ENCODE peak calls at places on chromosomes 3 and 15, in seven cellular contexts. P is C1 segment of cervical spinal cord; W is progenitor cell of endocrine pancreas; F is activated CD4-positive, CD25-positive, alpha-beta regulatory T cell; D is left cardiac atrium; G is AG10803; O is HEK293T. N is an unnamed sample.

GRCh38 chr15:78105541-78106241 is 13.3 kb downstream of the SH2D7 start:
- DNase-seq in P (no peak), W (no peak), F (no peak), D (peak), G (peak), O (no peak), N (no peak)

GRCh38 chr3:195133462-195133861 is 137.5 kb downstream of the XXYLT1 start:
- DNase-seq in P (no peak), W (no peak), F (no peak), D (peak), G (peak), O (no peak), N (no peak)

GRCh38 chr15:29473621-29474105 is 204.0 kb upstream of the NSMCE3 start:
- DNase-seq in P (no peak), W (no peak), F (no peak), D (no peak), G (no peak), O (no peak), N (no peak)

GRCh38 chr3:135392151-135392550 is 573.4 kb upstream of the PPP2R3A start:
- DNase-seq in P (no peak), W (no peak), F (no peak), D (no peak), G (no peak), O (no peak), N (no peak)

GRCh38 chr3:140056047-140056446 is 121.1 kb downstream of the CLSTN2 start:
- DNase-seq in P (no peak), W (no peak), F (no peak), D (no peak), G (no peak), O (no peak), N (no peak)

GRCh38 chr3:182837855-182838454 is 44.7 kb downstream of the ATP11B start:
- DNase-seq in P (no peak), W (no peak), F (no peak), D (no peak), G (peak), O (no peak), N (no peak)

GRCh38 chr15:100686021-100686724 is 83.8 kb downstream of the ASB7 start:
- DNase-seq in P (no peak), W (no peak), F (no peak), D (peak), G (peak), O (no peak), N (no peak)

GRCh38 chr3:2446146-2446545 is 347.5 kb downstream of the CNTN4 start:
- DNase-seq in P (peak), W (no peak), F (no peak), D (no peak), G (no peak), O (no peak), N (no peak)

GRCh38 chr15:74725845-74726773 is 781 bp upstream of the CYP1A1 start:
- DNase-seq in P (peak), W (peak), F (peak), D (peak), G (peak), O (peak), N (peak)

GRCh38 chr15:38088971-38089370 is 154.5 kb downstream of the TMCO5A start:
- DNase-seq in P (no peak), W (no peak), F (no peak), D (no peak), G (peak), O (no peak), N (no peak)

GRCh38 chr15:63473999-63474809 is 30.2 kb upstream of the USP3 start:
- DNase-seq in P (no peak), W (no peak), F (no peak), D (no peak), G (peak), O (no peak), N (no peak)

GRCh38 chr3:72081456-72081855 is 296.5 kb upstream of the PROK2 start:
- DNase-seq in P (no peak), W (no peak), F (no peak), D (no peak), G (no peak), O (no peak), N (no peak)

GRCh38 chr3:183224581-183224980 is 28.5 kb upstream of the B3GNT5 start:
- DNase-seq in P (no peak), W (no peak), F (no peak), D (no peak), G (no peak), O (no peak), N (no peak)

GRCh38 chr3:131033480-131034080 is 6.9 kb downstream of the NEK11 start:
- DNase-seq in P (no peak), W (no peak), F (no peak), D (no peak), G (peak), O (peak), N (no peak)

GRCh38 chr15:88878720-88879184 is 16.6 kb downstream of the HAPLN3 start:
- DNase-seq in P (no peak), W (peak), F (no peak), D (no peak), G (peak), O (peak), N (peak)

GRCh38 chr15:69893863-69894262 is 203.9 kb downstream of the TLE3 start:
- DNase-seq in P (peak), W (no peak), F (no peak), D (peak), G (peak), O (peak), N (no peak)

GRCh38 chr15:82298520-82298919 is 35.9 kb downstream of the SAXO2 start:
- DNase-seq in P (no peak), W (no peak), F (no peak), D (no peak), G (no peak), O (no peak), N (no peak)

GRCh38 chr3:128473180-128473519 is 6.5 kb upstream of the DNAJB8 start:
- DNase-seq in P (no peak), W (no peak), F (no peak), D (no peak), G (no peak), O (no peak), N (no peak)

GRCh38 chr3:138809506-138810266 is 25.0 kb downstream of the PIK3CB start:
- DNase-seq in P (no peak), W (no peak), F (no peak), D (no peak), G (no peak), O (no peak), N (no peak)

GRCh38 chr3:31772781-31773180 is 208.3 kb downstream of the OSBPL10 start:
- DNase-seq in P (no peak), W (no peak), F (no peak), D (no peak), G (no peak), O (no peak), N (no peak)

GRCh38 chr15:63136742-63137141 is 15.1 kb downstream of the LACTB start:
- DNase-seq in P (no peak), W (no peak), F (no peak), D (no peak), G (no peak), O (no peak), N (no peak)

GRCh38 chr3:194671511-194671899 is 486 bp downstream of the LSG1 start:
- DNase-seq in P (peak), W (no peak), F (no peak), D (no peak), G (no peak), O (no peak), N (no peak)

GRCh38 chr15:56468271-56468912 is 3.5 kb upstream of the MNS1 start:
- DNase-seq in P (no peak), W (no peak), F (no peak), D (no peak), G (peak), O (no peak), N (no peak)

GRCh38 chr15:29571728-29572454 is 250.4 kb downstream of the TJP1 start:
- DNase-seq in P (peak), W (no peak), F (no peak), D (peak), G (no peak), O (no peak), N (no peak)

GRCh38 chr15:58340176-58340575 is 91.6 kb upstream of the LIPC start:
- DNase-seq in P (no peak), W (no peak), F (no peak), D (no peak), G (peak), O (no peak), N (no peak)

GRCh38 chr3:140995881-140996280 is 54.2 kb downstream of the SLC25A36 start:
- DNase-seq in P (no peak), W (no peak), F (no peak), D (no peak), G (peak), O (no peak), N (no peak)

GRCh38 chr15:68794869-68795268 is 25.8 kb downstream of the ANP32A start:
- DNase-seq in P (no peak), W (no peak), F (no peak), D (no peak), G (no peak), O (no peak), N (no peak)

GRCh38 chr15:94021621-94022320 is 209.6 kb upstream of the MCTP2 start:
- DNase-seq in P (no peak), W (no peak), F (no peak), D (no peak), G (no peak), O (no peak), N (no peak)

GRCh38 chr3:141320399-141321108 is 47.8 kb upstream of the ZBTB38 start:
- DNase-seq in P (no peak), W (no peak), F (no peak), D (no peak), G (no peak), O (no peak), N (no peak)

GRCh38 chr3:196619213-196619612 is 20.3 kb upstream of the NRROS start:
- DNase-seq in P (no peak), W (no peak), F (no peak), D (no peak), G (no peak), O (no peak), N (no peak)

GRCh38 chr3:55486857-55487375 is at the start of gene WNT5A:
- DNase-seq in P (no peak), W (no peak), F (no peak), D (peak), G (peak), O (peak), N (peak)

GRCh38 chr15:27249723-27250160 is 278.8 kb downstream of the GABRG3 start:
- DNase-seq in P (no peak), W (no peak), F (no peak), D (no peak), G (no peak), O (no peak), N (no peak)

GRCh38 chr3:151974067-151974466 is 100.6 kb downstream of the SUCNR1 start:
- DNase-seq in P (no peak), W (no peak), F (no peak), D (no peak), G (peak), O (no peak), N (no peak)

GRCh38 chr15:67117356-67117755 is 52.0 kb downstream of the SMAD3 start:
- DNase-seq in P (no peak), W (no peak), F (no peak), D (no peak), G (peak), O (no peak), N (no peak)

GRCh38 chr3:62406945-62407344 is 33.6 kb upstream of the FEZF2 start:
- DNase-seq in P (no peak), W (no peak), F (no peak), D (no peak), G (no peak), O (no peak), N (no peak)

GRCh38 chr3:126116526-126116925 is 32.6 kb upstream of the SLC41A3 start:
- DNase-seq in P (no peak), W (no peak), F (no peak), D (no peak), G (no peak), O (no peak), N (no peak)

GRCh38 chr15:69824075-69824876 is 273.4 kb downstream of the TLE3 start:
- DNase-seq in P (no peak), W (no peak), F (no peak), D (no peak), G (no peak), O (no peak), N (no peak)

GRCh38 chr15:96336045-96336642 is 5.6 kb downstream of the NR2F2 start:
- DNase-seq in P (no peak), W (no peak), F (no peak), D (no peak), G (no peak), O (no peak), N (no peak)